ENCODE peak calls at places on chromosomes 4 and X, in four cellular contexts. S is HCT116, X is K562, B is HepG2. W is an unnamed sample.

GRCh38 chrX:13177921-13178320 is 133.5 kb upstream of the FAM9C start:
- DNase-seq in S (no peak), X (no peak), B (no peak), W (no peak)

GRCh38 chr4:88803600-88804096 is 106.0 kb upstream of the NAP1L5 start:
- DNase-seq in S (no peak), X (no peak), B (no peak), W (peak; percentile 52)

GRCh38 chrX:1468250-1468772 is 15.6 kb upstream of the ASMTL start:
- DNase-seq in S (no peak), X (no peak), B (no peak), W (no peak)

GRCh38 chr4:37825943-37826281 is 574 bp upstream of the PGM2 start:
- DNase-seq in S (no peak), X (no peak), B (no peak), W (peak; percentile 25)

GRCh38 chr4:4720671-4721070 is 138.8 kb upstream of the MSX1 start:
- DNase-seq in S (no peak), X (no peak), B (no peak), W (no peak)

GRCh38 chr4:82905205-82905604 is 4.7 kb downstream of the THAP9 start:
- DNase-seq in S (no peak), X (no peak), B (no peak), W (no peak)

GRCh38 chr4:90926957-90927356 is 799.8 kb downstream of the CCSER1 start:
- DNase-seq in S (no peak), X (no peak), B (no peak), W (no peak)

GRCh38 chr4:95889662-95890061 is 49.8 kb downstream of the PDHA2 start:
- DNase-seq in S (no peak), X (no peak), B (no peak), W (no peak)

GRCh38 chr4:151540728-151541437 is 131.9 kb downstream of the FHIP1A start:
- DNase-seq in S (peak; percentile 59), X (no peak), B (no peak), W (peak; percentile 93)

GRCh38 chr4:185640809-185641675 is 105.7 kb upstream of the PDLIM3 start:
- DNase-seq in S (peak; percentile 63), X (peak; percentile 16), B (peak; percentile 76), W (peak; percentile 10)

GRCh38 chrX:150897371-150898319 is 823 bp downstream of the CD99L2 start:
- DNase-seq in S (no peak), X (peak; percentile 12), B (no peak), W (no peak)

GRCh38 chr4:168877779-168878491 is 132.1 kb downstream of the CBR4 start:
- DNase-seq in S (no peak), X (no peak), B (no peak), W (no peak)

GRCh38 chr4:1310031-1310795 is 20.5 kb downstream of the MAEA start:
- DNase-seq in S (no peak), X (no peak), B (no peak), W (no peak)

GRCh38 chrX:75155454-75155829 is 641 bp downstream of the ABCB7 start:
- DNase-seq in S (no peak), X (peak; percentile 18), B (no peak), W (no peak)

GRCh38 chr4:53150631-53151488 is 215.0 kb downstream of the SCFD2 start:
- DNase-seq in S (no peak), X (no peak), B (no peak), W (no peak)

GRCh38 chr4:159155119-159155518 is 52.2 kb downstream of the RAPGEF2 start:
- DNase-seq in S (no peak), X (no peak), B (no peak), W (no peak)
- H3K4me1 ChIP-seq in S (no peaks in the 10 kb centered on the region), X (peaks cover 19% of the 10 kb centered on the region), B (peaks cover 23% of the 10 kb centered on the region), W (no peaks in the 10 kb centered on the region)

GRCh38 chr4:124275-125081 is at the start of gene ZNF718:
- DNase-seq in S (no peak), X (peak; percentile 90), B (no peak), W (peak; percentile 86)
- H3K4me3 ChIP-seq in S (no peak within 1 kb of the TSS), X (peak within 1 kb of the TSS; percentile 58), B (no peak within 1 kb of the TSS), W (peak within 1 kb of the TSS; percentile 84)

GRCh38 chrX:40871385-40872082 is 136.2 kb upstream of the MED14 start:
- DNase-seq in S (no peak), X (no peak), B (no peak), W (no peak)
- TF ChIP-seq TCF7L2 in S (no peak), X (no peak), B (no peak), W (no peak)

GRCh38 chr4:85778809-85779124 is 303.8 kb downstream of the ARHGAP24 start:
- DNase-seq in S (no peak), X (no peak), B (no peak), W (no peak)
- H3K4me1 ChIP-seq in S (peaks cover 10% of the 10 kb centered on the region), X (no peaks in the 10 kb centered on the region), B (no peaks in the 10 kb centered on the region), W (peaks cover 3% of the 10 kb centered on the region)

GRCh38 chrX:132043977-132044376 is 20.9 kb downstream of the STK26 start:
- DNase-seq in S (no peak), X (no peak), B (no peak), W (no peak)
- H3K4me3 ChIP-seq in S (no peak overlapping the region), X (no peak overlapping the region), B (no peak overlapping the region), W (no peak overlapping the region)

GRCh38 chrX:154805696-154806091 is 409 bp upstream of the MPP1 start:
- DNase-seq in S (no peak), X (no peak), B (no peak), W (no peak)
- TF ChIP-seq TCF7L2 in S (no peak), X (no peak), B (no peak), W (peak; percentile 48)

GRCh38 chr4:138112389-138112788 is 129.8 kb downstream of the SLC7A11 start:
- DNase-seq in S (no peak), X (no peak), B (no peak), W (no peak)

GRCh38 chr4:138113819-138114415 is 128.2 kb downstream of the SLC7A11 start:
- DNase-seq in S (no peak), X (no peak), B (peak; percentile 33), W (no peak)

GRCh38 chr4:138110815-138111214 is 131.3 kb downstream of the SLC7A11 start:
- DNase-seq in S (no peak), X (no peak), B (no peak), W (no peak)

GRCh38 chr4:138114434-138114833 is 127.7 kb downstream of the SLC7A11 start:
- DNase-seq in S (no peak), X (no peak), B (no peak), W (no peak)

GRCh38 chr4:138111462-138112000 is 130.6 kb downstream of the SLC7A11 start:
- DNase-seq in S (peak; percentile 18), X (no peak), B (peak; percentile 59), W (no peak)
- H3K4me1 ChIP-seq in S (peaks cover 17% of the 10 kb centered on the region), X (no peaks in the 10 kb centered on the region), B (peaks cover 50% of the 10 kb centered on the region), W (no peaks in the 10 kb centered on the region)

DNA sequence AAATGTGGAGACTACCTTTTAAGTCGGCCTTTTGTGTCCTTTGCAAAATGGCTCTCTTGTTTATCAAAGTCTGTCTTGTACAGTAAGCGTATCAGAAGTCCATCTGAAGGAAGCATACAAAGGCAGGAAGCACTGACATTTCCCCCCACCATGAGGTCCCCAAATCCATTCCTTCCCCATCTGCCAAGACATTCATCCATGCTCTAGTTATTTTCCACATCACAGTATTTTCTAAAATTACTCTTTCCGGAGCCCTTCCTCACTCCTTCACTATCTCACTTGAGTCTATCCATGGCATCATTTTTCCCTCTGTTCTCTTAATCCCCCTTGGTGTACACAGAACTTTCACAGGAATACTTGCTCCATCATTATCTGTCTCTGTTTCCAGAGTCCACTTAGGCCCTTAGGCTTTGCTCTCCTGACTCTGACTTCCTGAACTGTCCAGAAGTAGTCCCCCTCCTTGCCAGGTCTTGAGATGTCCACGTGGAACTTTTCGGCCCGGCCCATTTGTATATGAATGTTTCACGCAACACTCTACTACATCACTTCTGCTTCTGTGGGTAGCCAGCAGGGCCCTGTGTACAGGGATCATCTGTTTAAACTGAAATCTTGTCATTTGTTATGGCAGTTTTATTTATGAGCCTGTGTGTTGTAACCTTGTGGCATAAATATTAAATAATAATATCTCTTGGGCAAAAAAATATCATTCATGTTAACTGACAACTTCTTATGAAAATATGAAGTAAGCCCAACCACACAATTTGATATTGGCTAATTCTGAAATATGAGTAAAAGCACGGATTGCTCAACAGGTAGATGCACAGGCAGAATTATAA is 2.0 kb downstream of the SEL1L3 start:
- DNase-seq in S (no peak), X (peak; percentile 46), B (no peak), W (no peak)
- H3K4me3 ChIP-seq in S (peak overlapping the region; percentile 92), X (peak overlapping the region; percentile 78), B (no peak overlapping the region), W (no peak overlapping the region)